ENCODE peak calls at places on chromosome 3, in four cellular contexts. L is HuH-7; N is central memory CD4-positive, alpha-beta T cell; Y is BJ. G is an unnamed sample.

GRCh38 chr3:171821061-171821460 is 10.8 kb upstream of the PLD1 start:
- DNase-seq in L (no peak), Y (no peak), N (no peak), G (no peak)

GRCh38 chr3:178826437-178827010 is 245.1 kb downstream of the ZMAT3 start:
- DNase-seq in Y (no peak), N (no peak), L (no peak), G (no peak)

GRCh38 chr3:148698190-148698806 is 595 bp downstream of the AGTR1 start:
- DNase-seq in Y (no peak), L (no peak), N (no peak), G (no peak)

GRCh38 chr3:188061133-188061532 is 92.8 kb upstream of the LPP start:
- DNase-seq in N (peak), L (no peak), Y (no peak), G (no peak)

GRCh38 chr3:36763850-36764703 is at the start of gene DCLK3:
- DNase-seq in Y (no peak), L (no peak), N (no peak), G (no peak)

GRCh38 chr3:152909180-152909883 is 74.4 kb downstream of the P2RY1 start:
- DNase-seq in N (no peak), Y (no peak), L (no peak), G (no peak)

GRCh38 chr3:46699846-46700523 is 1.2 kb upstream of the TMIE start:
- DNase-seq in Y (no peak), N (no peak), L (no peak), G (no peak)

GRCh38 chr3:169430687-169431404 is 232.7 kb downstream of the MECOM start:
- DNase-seq in L (no peak), N (no peak), Y (peak), G (no peak)

GRCh38 chr3:5071061-5071460 is 51.0 kb upstream of the ARL8B start:
- DNase-seq in L (no peak), N (no peak), Y (peak), G (no peak)

GRCh38 chr3:128357538-128357937 is 109.2 kb downstream of the DNAJB8 start:
- DNase-seq in Y (no peak), L (no peak), N (no peak), G (no peak)